ENCODE peak calls at places on chromosomes 4 and X, in five cellular contexts. E, O, T, C and U are unnamed samples.

GRCh38 chr4:40401646-40402045 is 66.5 kb downstream of the CHRNA9 start:
- DNase-seq in E (peak; percentile 74), O (no peak), T (no peak), C (no peak), U (no peak)

GRCh38 chrX:47380268-47380667 is 9.9 kb downstream of the ZNF157 start:
- DNase-seq in E (no peak), O (peak; percentile 47), T (no peak), C (no peak), U (no peak)

GRCh38 chr4:40886931-40887330 is 137.2 kb downstream of the NSUN7 start:
- DNase-seq in E (no peak), O (no peak), T (no peak), C (no peak), U (no peak)

GRCh38 chr4:37892641-37893040 is 1.8 kb downstream of the TBC1D1 start:
- DNase-seq in E (no peak), O (peak; percentile 61), T (no peak), C (no peak), U (peak; percentile 59)

GRCh38 chr4:76950052-76950845 is 697 bp downstream of the SEPTIN11 start:
- DNase-seq in E (peak; percentile 76), O (no peak), T (peak; percentile 45), C (peak; percentile 19), U (peak; percentile 6)

GRCh38 chr4:90727938-90728337 is 600.7 kb downstream of the CCSER1 start:
- DNase-seq in E (no peak), O (no peak), T (no peak), C (peak; percentile 47), U (no peak)

GRCh38 chr4:53804719-53805118 is 213.4 kb upstream of the LNX1 start:
- DNase-seq in E (no peak), O (peak; percentile 12), T (peak; percentile 11), C (peak; percentile 34), U (peak; percentile 67)

GRCh38 chr4:38396845-38397547 is 267.0 kb upstream of the KLF3 start:
- DNase-seq in E (no peak), O (no peak), T (no peak), C (no peak), U (no peak)

GRCh38 chr4:32858971-32859370 is 2138.8 kb downstream of the PCDH7 start:
- DNase-seq in E (no peak), O (no peak), T (no peak), C (peak; percentile 29), U (peak; percentile 37)

GRCh38 chr4:23135792-23136645 is 443.3 kb downstream of the GBA3 start:
- DNase-seq in E (peak; percentile 24), O (no peak), T (peak; percentile 24), C (peak; percentile 46), U (peak; percentile 65)

GRCh38 chrX:8981742-8982141 is 52.2 kb downstream of the FAM9B start:
- DNase-seq in E (no peak), O (no peak), T (no peak), C (no peak), U (no peak)

GRCh38 chr4:61376301-61376700 is 176.2 kb downstream of the ADGRL3 start:
- DNase-seq in E (no peak), O (no peak), T (no peak), C (no peak), U (no peak)

GRCh38 chrX:149718757-149719156 is 6.9 kb downstream of the MAGEA11 start:
- DNase-seq in E (no peak), O (no peak), T (no peak), C (no peak), U (no peak)

GRCh38 chr4:155207534-155208257 is 740 bp upstream of the NPY2R start:
- DNase-seq in E (peak; percentile 47), O (no peak), T (peak; percentile 26), C (peak; percentile 65), U (no peak)

GRCh38 chrX:77946571-77946970 is 22.9 kb downstream of the PGAM4 start:
- DNase-seq in E (no peak), O (no peak), T (no peak), C (no peak), U (no peak)

GRCh38 chr4:52751349-52751911 is at the start of gene ERVMER34-1:
- DNase-seq in E (peak; percentile 89), O (no peak), T (peak; percentile 42), C (peak; percentile 56), U (no peak)

GRCh38 chrX:11757729-11758399 is at the start of gene MSL3:
- DNase-seq in E (peak; percentile 87), O (no peak), T (peak; percentile 71), C (peak; percentile 58), U (peak; percentile 67)

GRCh38 chr4:8641256-8641655 is 48.7 kb downstream of the CPZ start:
- DNase-seq in E (no peak), O (no peak), T (no peak), C (no peak), U (no peak)

GRCh38 chr4:182929296-182929695 is 12.1 kb upstream of the DCTD start:
- DNase-seq in E (no peak), O (no peak), T (no peak), C (peak; percentile 43), U (no peak)

DNA sequence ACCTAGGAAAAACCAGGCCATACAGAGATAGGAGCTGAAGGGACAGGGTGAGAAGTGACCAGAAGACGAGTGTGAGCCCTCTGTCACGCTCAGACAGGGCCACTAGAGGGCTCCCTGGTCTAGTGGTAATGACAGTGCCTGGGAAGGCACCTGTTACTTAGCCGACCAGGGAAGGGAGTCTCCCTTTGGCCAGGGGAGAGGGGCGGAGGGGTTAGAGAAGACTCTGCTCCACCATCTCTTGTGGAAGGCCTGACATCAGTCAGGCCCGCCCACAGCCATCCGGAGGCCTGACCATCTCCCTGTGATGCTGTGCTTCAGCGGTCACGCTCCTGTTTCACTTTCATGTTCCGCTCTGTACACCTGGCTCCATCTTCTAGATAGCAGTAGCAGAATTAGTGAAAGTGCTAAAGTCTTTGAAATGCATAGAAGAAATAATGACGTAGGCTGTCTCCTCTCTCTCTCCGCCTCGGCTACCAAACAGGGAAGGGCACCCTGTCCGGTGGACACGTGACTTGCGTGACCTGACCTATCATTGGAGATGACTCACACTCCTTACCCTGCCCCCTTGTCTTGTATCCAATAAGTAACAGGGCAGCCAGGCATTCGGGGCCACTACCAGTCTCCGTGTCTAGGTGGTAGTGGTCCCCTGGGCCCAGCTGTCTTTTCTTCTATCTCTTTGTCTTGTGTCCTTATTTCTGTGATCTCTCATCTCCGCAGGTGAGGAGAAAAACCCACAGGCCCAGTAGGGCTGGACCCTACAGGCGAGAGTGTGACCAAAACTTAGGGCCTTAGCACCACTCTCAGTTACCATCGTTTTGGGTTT is 26.7 kb downstream of the HTT-AS start:
- DNase-seq in E (peak; percentile 60), O (peak; percentile 99), T (peak; percentile 51), C (peak; percentile 58), U (peak; percentile 77)
- TF ChIP-seq MAX in E (no peak), O (no peak), T (no peak), C (no peak), U (no peak)

GRCh38 chr4:137267024-137267423 is 265.3 kb downstream of the PCDH18 start:
- DNase-seq in E (no peak), O (no peak), T (no peak), C (no peak), U (no peak)
- H3K4me3 ChIP-seq in E (no peak overlapping the region), O (no peak overlapping the region), T (no peak overlapping the region), C (no peak overlapping the region), U (no peak overlapping the region)

GRCh38 chrX:27679281-27679680 is 89.1 kb downstream of the DCAF8L2 start:
- DNase-seq in E (no peak), O (no peak), T (peak; percentile 72), C (no peak), U (peak; percentile 1)
- TF ChIP-seq MAX in E (no peak), O (no peak), T (no peak), C (no peak), U (no peak)

DNA sequence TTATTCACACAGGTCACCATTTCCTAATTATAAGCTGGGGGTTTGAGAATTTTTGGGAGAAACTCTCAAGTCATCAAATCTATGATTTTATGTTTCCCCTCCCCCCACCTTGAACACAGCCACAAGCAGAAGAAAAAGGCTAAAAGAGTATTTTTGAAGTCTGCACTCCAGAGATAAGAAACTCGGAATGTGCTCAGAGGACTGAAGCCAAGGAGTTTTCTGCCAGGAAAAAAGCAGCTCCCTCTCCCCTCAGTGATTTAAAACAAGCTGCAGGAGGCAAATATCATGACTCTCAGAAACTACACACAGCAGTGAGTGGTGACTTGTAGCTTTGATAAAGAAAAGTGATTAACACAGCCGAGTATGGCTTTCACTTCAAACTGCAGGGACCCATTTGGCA is 800.1 kb upstream of the FTHL17 start:
- DNase-seq in E (no peak), O (no peak), T (peak; percentile 58), C (no peak), U (no peak)
- H3K4me3 ChIP-seq in E (no peak overlapping the region), O (no peak overlapping the region), T (no peak overlapping the region), C (no peak overlapping the region), U (no peak overlapping the region)

GRCh38 chr4:177012918-177013545 is 220.3 kb upstream of the VEGFC start:
- DNase-seq in E (no peak), O (no peak), T (no peak), C (no peak), U (no peak)

GRCh38 chr4:177016541-177017141 is 223.9 kb upstream of the VEGFC start:
- DNase-seq in E (no peak), O (no peak), T (no peak), C (no peak), U (no peak)
- TF ChIP-seq MAX in E (peak; percentile 14), O (no peak), T (no peak), C (no peak), U (no peak)